ENCODE peak calls at places on chromosomes 3 and 15, in six cellular contexts. Z, H, T, A, I and G are unnamed samples.

GRCh38 chr3:194584866-194585265 is 48.4 kb downstream of the TMEM44 start:
- DNase-seq in Z (peak), H (no peak), T (peak), A (no peak), I (no peak), G (no peak)

GRCh38 chr15:88563638-88564037 is 17.2 kb upstream of the DET1 start:
- DNase-seq in Z (peak), H (no peak), T (peak), A (no peak), I (no peak), G (no peak)

GRCh38 chr3:66997560-66998074 is 490 bp upstream of the KBTBD8 start:
- DNase-seq in Z (peak), H (no peak), T (no peak), A (no peak), I (peak), G (no peak)

GRCh38 chr3:189096092-189096491 is 75.7 kb upstream of the TPRG1 start:
- DNase-seq in Z (no peak), H (no peak), T (no peak), A (no peak), I (no peak), G (no peak)

GRCh38 chr3:181326637-181327223 is 337.2 kb upstream of the DNAJC19 start:
- DNase-seq in Z (no peak), H (no peak), T (no peak), A (no peak), I (no peak), G (peak)

GRCh38 chr3:150256336-150256735 is 151.8 kb upstream of the TSC22D2 start:
- DNase-seq in Z (no peak), H (no peak), T (peak), A (no peak), I (no peak), G (no peak)

GRCh38 chr15:55660153-55660552 is 72.0 kb upstream of the PYGO1 start:
- DNase-seq in Z (no peak), H (no peak), T (no peak), A (no peak), I (no peak), G (no peak)

GRCh38 chr3:9890249-9891071 is at the start of gene JAGN1:
- DNase-seq in Z (peak), H (peak), T (peak), A (peak), I (peak), G (peak)

GRCh38 chr15:70153948-70154439 is 56.3 kb upstream of the TLE3 start:
- DNase-seq in Z (no peak), H (no peak), T (no peak), A (no peak), I (no peak), G (no peak)

GRCh38 chr3:85303156-85303555 is 344.4 kb downstream of the CADM2 start:
- DNase-seq in Z (no peak), H (no peak), T (no peak), A (no peak), I (no peak), G (no peak)

GRCh38 chr15:79071901-79072300 is 18.7 kb downstream of the RASGRF1 start:
- DNase-seq in Z (no peak), H (no peak), T (no peak), A (no peak), I (no peak), G (no peak)

GRCh38 chr3:140636452-140637138 is 41.3 kb upstream of the TRIM42 start:
- DNase-seq in Z (no peak), H (no peak), T (no peak), A (no peak), I (no peak), G (no peak)

GRCh38 chr3:146421814-146422748 is 47.3 kb downstream of the PLSCR2 start:
- DNase-seq in Z (peak), H (no peak), T (peak), A (no peak), I (no peak), G (no peak)

GRCh38 chr3:23588547-23588946 is 217.2 kb upstream of the UBE2E1 start:
- DNase-seq in Z (no peak), H (no peak), T (no peak), A (no peak), I (no peak), G (no peak)

GRCh38 chr3:23590874-23591273 is 214.9 kb upstream of the UBE2E1 start:
- DNase-seq in Z (no peak), H (no peak), T (no peak), A (no peak), I (no peak), G (no peak)

GRCh38 chr3:23591374-23591773 is 214.4 kb upstream of the UBE2E1 start:
- DNase-seq in Z (no peak), H (no peak), T (no peak), A (no peak), I (no peak), G (no peak)

GRCh38 chr3:23590424-23590823 is 215.3 kb upstream of the UBE2E1 start:
- DNase-seq in Z (no peak), H (no peak), T (no peak), A (no peak), I (no peak), G (no peak)

GRCh38 chr3:23589586-23589985 is 216.2 kb upstream of the UBE2E1 start:
- DNase-seq in Z (no peak), H (no peak), T (no peak), A (no peak), I (no peak), G (no peak)
- H3K18ac ChIP-seq in Z (no peak), H (no peak), T (no peak), A (no peak), I (no peak), G (peak)

GRCh38 chr3:121769246-121769645 is 19.7 kb upstream of the GOLGB1 start:
- DNase-seq in Z (no peak), H (no peak), T (no peak), A (no peak), I (no peak), G (no peak)
- H4K91ac ChIP-seq in Z (no peak), H (no peak), T (no peak), A (no peak), I (no peak), G (no peak)

GRCh38 chr3:129120254-129121004 is 1.2 kb downstream of the RAB43 start:
- DNase-seq in Z (peak), H (peak), T (peak), A (peak), I (peak), G (peak)
- H2AK5ac ChIP-seq in Z (peak), H (no peak), T (peak), A (peak), I (peak), G (peak)

GRCh38 chr15:50353999-50354837 is 780 bp downstream of the GABPB1 start:
- DNase-seq in Z (peak), H (peak), T (peak), A (no peak), I (peak), G (peak)
- H3K18ac ChIP-seq in Z (peak), H (peak), T (peak), A (peak), I (peak), G (peak)

GRCh38 chr3:5456199-5456598 is 268.7 kb downstream of the EDEM1 start:
- DNase-seq in Z (no peak), H (no peak), T (no peak), A (no peak), I (no peak), G (no peak)
- H4K91ac ChIP-seq in Z (no peak), H (no peak), T (no peak), A (no peak), I (no peak), G (no peak)

DNA sequence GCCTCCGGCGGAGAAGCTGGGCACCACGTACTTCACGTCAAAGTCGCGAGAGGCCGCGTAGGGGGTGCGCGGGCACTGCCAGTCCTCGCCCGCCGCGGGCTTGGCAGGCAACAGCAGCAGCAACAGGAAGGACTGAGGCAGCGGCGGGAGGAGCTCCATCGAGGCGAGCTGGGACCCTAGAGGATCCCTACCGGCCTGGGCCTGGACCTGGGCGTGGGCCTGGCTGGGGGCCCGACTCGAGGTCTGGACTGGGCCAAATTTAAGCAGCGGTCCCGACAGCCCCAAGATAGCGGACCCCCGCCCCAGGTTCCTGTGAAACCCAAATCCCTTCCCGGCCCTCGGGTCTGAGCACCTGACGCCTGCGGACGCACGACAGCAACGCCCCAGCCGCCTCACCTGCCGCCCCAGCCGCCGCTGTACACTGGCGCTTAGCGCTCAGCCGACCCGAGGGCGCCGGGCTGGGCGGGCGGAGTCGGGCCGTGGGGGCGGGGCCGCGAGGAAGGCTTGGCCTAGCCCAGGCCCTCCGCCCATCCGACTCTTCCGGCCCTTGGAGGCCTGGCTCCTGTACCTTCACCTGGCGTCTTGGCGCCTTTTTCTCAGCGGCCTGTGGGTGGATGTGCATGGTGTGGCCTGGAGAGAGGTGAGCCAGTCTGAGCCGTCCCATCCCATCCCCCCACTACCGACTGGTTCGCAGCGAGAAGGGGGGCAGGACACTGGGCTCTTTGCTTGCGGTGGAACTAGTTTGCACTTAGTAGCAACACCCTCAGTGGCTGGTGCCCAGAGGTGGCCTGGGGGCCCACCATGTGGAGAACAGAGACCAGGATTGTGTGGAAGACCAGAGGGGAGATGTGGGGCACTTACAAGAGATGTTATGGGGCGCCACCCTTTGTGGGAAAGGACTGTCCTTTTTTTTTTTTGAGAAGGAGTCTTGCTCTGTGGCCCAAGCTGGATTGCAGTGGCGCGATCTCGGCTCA is at the start of gene MST1R:
- DNase-seq in Z (no peak), H (peak), T (peak), A (peak), I (peak), G (peak)
- H2AK5ac ChIP-seq in Z (no peak), H (no peak), T (no peak), A (peak), I (no peak), G (peak)

GRCh38 chr3:138915503-138916498 is 31.1 kb downstream of the FOXL2 start:
- DNase-seq in Z (peak), H (peak), T (peak), A (no peak), I (peak), G (peak)
- H3K18ac ChIP-seq in Z (peak), H (peak), T (no peak), A (peak), I (peak), G (peak)

GRCh38 chr3:171606151-171606751 is 146.0 kb upstream of the TNIK start:
- DNase-seq in Z (peak), H (no peak), T (peak), A (no peak), I (peak), G (no peak)
- H4K91ac ChIP-seq in Z (no peak), H (no peak), T (no peak), A (no peak), I (no peak), G (no peak)